ENCODE peak calls at places on chromosome 6, in nine cellular contexts. X, D, F, S, V, W, B, I and E are unnamed samples.

GRCh38 chr6:66628917-66629316 is 921.9 kb upstream of the EYS start:
- DNase-seq in V (no peak), W (no peak), D (no peak), B (no peak), S (no peak), I (no peak), F (no peak), X (no peak), E (no peak)

GRCh38 chr6:45835725-45836437 is 179.8 kb downstream of the CLIC5 start:
- DNase-seq in W (peak; percentile 10), D (no peak), V (no peak), I (peak; percentile 82), F (no peak), S (no peak), X (no peak), B (peak; percentile 14), E (no peak)

GRCh38 chr6:149154137-149154900 is 163.2 kb upstream of the TAB2 start:
- DNase-seq in S (no peak), I (no peak), V (no peak), W (no peak), B (no peak), D (no peak), F (no peak), X (no peak), E (no peak)

GRCh38 chr6:93183513-93183912 is 235.8 kb downstream of the EPHA7 start:
- DNase-seq in I (no peak), V (no peak), S (no peak), W (no peak), X (no peak), B (no peak), F (no peak), D (no peak), E (no peak)

GRCh38 chr6:26538572-26538902 is 371 bp downstream of the HMGN4 start:
- DNase-seq in I (no peak), W (no peak), S (no peak), D (no peak), X (no peak), B (no peak), F (peak; percentile 12), V (no peak), E (no peak)

GRCh38 chr6:137044366-137045220 is at the start of gene IL20RA:
- DNase-seq in V (peak; percentile 46), F (no peak), X (peak; percentile 31), B (no peak), I (no peak), S (peak; percentile 11), D (peak; percentile 67), W (peak; percentile 55), E (peak; percentile 41)

GRCh38 chr6:128870751-128871150 is 12.2 kb upstream of the LAMA2 start:
- DNase-seq in I (no peak), W (no peak), X (no peak), D (no peak), F (no peak), S (no peak), V (no peak), B (no peak), E (no peak)

GRCh38 chr6:150723857-150724256 is 124.2 kb downstream of the PLEKHG1 start:
- DNase-seq in F (no peak), D (no peak), W (peak; percentile 10), S (no peak), X (no peak), V (no peak), I (peak; percentile 94), B (peak; percentile 23), E (no peak)

GRCh38 chr6:170100046-170100445 is 190.8 kb downstream of the DLL1 start:
- DNase-seq in S (no peak), W (no peak), V (no peak), F (no peak), D (peak; percentile 9), I (no peak), B (no peak), X (no peak), E (peak; percentile 0)

GRCh38 chr6:92150560-92150959 is 1268.8 kb downstream of the EPHA7 start:
- DNase-seq in V (no peak), D (no peak), B (no peak), S (no peak), W (no peak), X (no peak), F (no peak), I (no peak), E (no peak)

GRCh38 chr6:1893470-1894130 is 283.9 kb downstream of the FOXC1 start:
- DNase-seq in I (no peak), S (no peak), V (no peak), W (no peak), B (no peak), F (no peak), X (no peak), D (no peak), E (no peak)

GRCh38 chr6:10582774-10583508 is 61.8 kb downstream of the GCNT2 start:
- DNase-seq in X (peak; percentile 52), F (no peak), B (no peak), W (no peak), I (peak; percentile 33), S (no peak), V (no peak), D (no peak), E (no peak)

GRCh38 chr6:17423018-17423417 is 29.6 kb downstream of the CAP2 start:
- DNase-seq in D (no peak), X (no peak), F (no peak), V (no peak), S (no peak), I (no peak), W (no peak), B (peak; percentile 36), E (no peak)

GRCh38 chr6:17417817-17418216 is 24.4 kb downstream of the CAP2 start:
- DNase-seq in B (peak; percentile 98), F (peak; percentile 91), W (peak; percentile 87), S (no peak), V (no peak), D (no peak), I (peak; percentile 38), X (no peak), E (no peak)

GRCh38 chr6:17418281-17419188 is 25.1 kb downstream of the CAP2 start:
- DNase-seq in I (peak; percentile 6), W (peak; percentile 76), F (peak; percentile 53), V (no peak), D (no peak), S (no peak), B (peak; percentile 73), X (no peak), E (no peak)

GRCh38 chr6:17421406-17421805 is 28.0 kb downstream of the CAP2 start:
- DNase-seq in I (no peak), S (no peak), B (no peak), V (no peak), F (no peak), X (no peak), D (no peak), W (no peak), E (no peak)

DNA sequence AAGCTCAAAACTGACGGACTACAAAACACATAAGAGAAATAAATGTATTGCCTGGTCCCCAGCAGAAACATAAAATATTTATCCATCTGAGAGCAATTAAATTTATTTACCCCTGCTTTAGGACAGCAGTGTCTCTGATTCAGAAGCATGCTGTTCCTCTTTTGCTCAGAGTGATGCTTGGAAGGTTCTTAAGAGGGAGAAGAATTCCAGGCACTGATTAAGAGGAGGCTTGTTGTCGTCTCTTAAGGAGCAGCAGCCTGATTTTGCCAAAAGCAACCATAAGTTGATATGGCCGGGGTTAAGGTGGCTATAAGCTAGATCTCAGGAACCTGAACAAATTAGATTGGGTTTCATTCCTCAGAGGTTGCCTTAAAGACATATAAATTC is 25.8 kb downstream of the CAP2 start:
- DNase-seq in I (no peak), W (peak; percentile 52), X (no peak), S (no peak), B (no peak), V (no peak), F (no peak), D (no peak), E (no peak)
- H3K4me1 ChIP-seq in I (peaks cover 17% of the 10 kb centered on the region), W (peaks cover 38% of the 10 kb centered on the region), X (peaks cover 6% of the 10 kb centered on the region), S (no peaks in the 10 kb centered on the region), B (peaks cover 43% of the 10 kb centered on the region), V (peaks cover 70% of the 10 kb centered on the region), F (peaks cover 20% of the 10 kb centered on the region), D (no peaks in the 10 kb centered on the region), E (peaks cover 44% of the 10 kb centered on the region)

GRCh38 chr6:105364243-105364642 is 38.6 kb downstream of the PREP start:
- DNase-seq in X (no peak), V (no peak), S (no peak), F (no peak), I (peak; percentile 97), W (no peak), B (no peak), D (no peak), E (no peak)
- H3K4me1 ChIP-seq in X (no peaks in the 10 kb centered on the region), V (peaks cover 28% of the 10 kb centered on the region), S (no peaks in the 10 kb centered on the region), F (peaks cover 6% of the 10 kb centered on the region), I (peaks cover 48% of the 10 kb centered on the region), W (peaks cover 13% of the 10 kb centered on the region), B (peaks cover 15% of the 10 kb centered on the region), D (no peaks in the 10 kb centered on the region), E (no peaks in the 10 kb centered on the region)

GRCh38 chr6:90230547-90231240 is 65.9 kb downstream of the BACH2 start:
- DNase-seq in I (no peak), S (no peak), V (no peak), W (no peak), X (no peak), D (no peak), F (no peak), B (peak; percentile 81), E (no peak)

GRCh38 chr6:90227693-90228092 is 69.0 kb downstream of the BACH2 start:
- DNase-seq in F (no peak), S (no peak), D (no peak), X (no peak), I (no peak), W (peak; percentile 24), V (no peak), B (peak; percentile 46), E (no peak)

GRCh38 chr6:90231308-90231707 is 65.3 kb downstream of the BACH2 start:
- DNase-seq in B (no peak), S (no peak), V (no peak), W (no peak), D (no peak), I (no peak), X (no peak), F (no peak), E (no peak)

GRCh38 chr6:90233994-90234393 is 62.6 kb downstream of the BACH2 start:
- DNase-seq in B (no peak), F (no peak), S (peak; percentile 22), V (no peak), X (no peak), W (no peak), D (no peak), I (no peak), E (no peak)

GRCh38 chr6:90231798-90232197 is 64.8 kb downstream of the BACH2 start:
- DNase-seq in W (no peak), X (no peak), B (no peak), S (no peak), V (no peak), D (no peak), I (no peak), F (no peak), E (no peak)
- H3K4me1 ChIP-seq in W (no peaks in the 10 kb centered on the region), X (peaks cover 4% of the 10 kb centered on the region), B (no peaks in the 10 kb centered on the region), S (peaks cover 29% of the 10 kb centered on the region), V (peaks cover 51% of the 10 kb centered on the region), D (no peaks in the 10 kb centered on the region), I (no peaks in the 10 kb centered on the region), F (peaks cover 7% of the 10 kb centered on the region), E (no peaks in the 10 kb centered on the region)

DNA sequence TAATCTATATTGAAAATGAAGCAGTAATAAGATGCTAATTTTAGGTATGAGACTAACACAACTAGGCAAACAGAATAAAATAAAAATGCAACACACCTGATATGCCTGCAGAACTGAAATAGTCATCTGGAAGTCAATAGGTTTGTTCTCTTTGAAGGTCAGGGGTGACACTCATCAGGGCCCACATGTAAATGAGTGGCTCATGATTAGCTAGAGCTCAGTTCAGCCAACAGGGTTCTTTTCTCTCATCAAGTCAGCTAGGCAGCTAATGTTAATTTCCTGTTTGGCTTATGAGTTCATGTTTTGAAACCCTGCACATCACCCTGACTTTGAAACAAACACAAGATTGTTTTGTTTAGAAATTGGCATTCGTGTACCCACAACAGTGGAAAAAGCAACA is 23.8 kb downstream of the SMLR1 start:
- DNase-seq in X (no peak), V (no peak), B (no peak), W (no peak), F (no peak), S (no peak), I (no peak), D (no peak), E (no peak)
- H3K4me1 ChIP-seq in X (no peaks in the 10 kb centered on the region), V (no peaks in the 10 kb centered on the region), B (peaks cover 12% of the 10 kb centered on the region), W (peaks cover 12% of the 10 kb centered on the region), F (peaks cover 15% of the 10 kb centered on the region), S (no peaks in the 10 kb centered on the region), I (no peaks in the 10 kb centered on the region), D (no peaks in the 10 kb centered on the region), E (peaks cover 6% of the 10 kb centered on the region)